ENCODE peak calls at places on chromosome 14, in seven cellular contexts. B is cardiac muscle cell, E is Peyer's patch, A is pancreas, V is IMR-90, P is OCI-LY7, U is prostate gland. X is an unnamed sample. For H3K4me1, the result is how much of the 10 kb centered on the place peaks cover.

GRCh38 chr14:22837750-22838538 is 1.6 kb downstream of the MMP14 start:
- DNase-seq in A (no peak), V (peak), P (no peak), E (no peak), U (peak), B (no peak), X (peak)

GRCh38 chr14:44162197-44162596 is 344.9 kb downstream of the FSCB start:
- DNase-seq in U (no peak), P (peak), V (no peak), B (no peak), A (no peak), E (no peak), X (no peak)

GRCh38 chr14:104894331-104895206 is 29.5 kb downstream of the CEP170B start:
- DNase-seq in A (peak), V (no peak), E (no peak), B (peak), P (no peak), U (no peak), X (peak)

GRCh38 chr14:100893760-100894159 is 9.8 kb downstream of the RTL1 start:
- DNase-seq in E (no peak), P (no peak), B (no peak), V (no peak), U (no peak), A (no peak), X (no peak)

GRCh38 chr14:54674342-54674741 is 107.4 kb downstream of the SAMD4A start:
- DNase-seq in B (no peak), V (no peak), U (no peak), A (no peak), P (no peak), E (no peak), X (no peak)

GRCh38 chr14:71328954-71329353 is 421.7 kb downstream of the PCNX1 start:
- DNase-seq in E (no peak), U (no peak), V (no peak), P (no peak), B (no peak), A (no peak), X (no peak)

GRCh38 chr14:58078068-58078467 is 73.9 kb downstream of the ARMH4 start:
- DNase-seq in U (no peak), V (peak), E (no peak), P (no peak), A (no peak), B (no peak), X (no peak)

GRCh38 chr14:31926123-31926522 is 151.0 kb upstream of the ARHGAP5 start:
- DNase-seq in U (no peak), P (peak), A (no peak), V (peak), E (no peak), B (peak), X (no peak)

GRCh38 chr14:55302770-55303472 is 31.7 kb downstream of the FBXO34 start:
- DNase-seq in B (no peak), P (peak), E (no peak), A (no peak), V (no peak), U (no peak), X (no peak)

GRCh38 chr14:102690509-102691286 is 86.6 kb upstream of the TRAF3 start:
- DNase-seq in V (no peak), E (no peak), P (no peak), A (no peak), U (peak), B (no peak), X (no peak)

GRCh38 chr14:75857199-75857598 is 124.6 kb downstream of the TGFB3 start:
- DNase-seq in E (no peak), A (no peak), V (no peak), P (no peak), B (no peak), U (no peak), X (no peak)

GRCh38 chr14:77311217-77311616 is 9.5 kb downstream of the POMT2 start:
- DNase-seq in B (no peak), A (no peak), V (no peak), P (no peak), E (no peak), U (no peak), X (no peak)

GRCh38 chr14:97757491-97757890 is 960.3 kb downstream of the VRK1 start:
- DNase-seq in E (no peak), U (no peak), A (no peak), B (peak), P (no peak), V (no peak), X (no peak)

GRCh38 chr14:52044791-52045522 is 23.9 kb downstream of the NID2 start:
- DNase-seq in U (no peak), V (peak), A (no peak), B (no peak), E (no peak), P (no peak), X (no peak)

GRCh38 chr14:31829256-31829923 is 247.7 kb upstream of the ARHGAP5 start:
- DNase-seq in V (peak), U (no peak), E (no peak), P (no peak), A (no peak), B (no peak), X (no peak)

GRCh38 chr14:52987514-52987913 is 36.7 kb upstream of the FERMT2 start:
- DNase-seq in U (no peak), B (no peak), P (no peak), E (no peak), A (no peak), V (no peak), X (no peak)

GRCh38 chr14:100712490-100712889 is 14.2 kb upstream of the DLK1 start:
- DNase-seq in B (no peak), E (no peak), A (peak), U (no peak), P (no peak), V (no peak), X (no peak)

GRCh38 chr14:22427771-22428228 is 161.2 kb downstream of the DAD1 start:
- DNase-seq in B (no peak), A (no peak), E (no peak), V (peak), U (peak), P (no peak), X (peak)

GRCh38 chr14:31205681-31206535 is 1.7 kb downstream of the HECTD1 start:
- DNase-seq in E (no peak), A (no peak), P (peak), B (peak), V (peak), U (no peak), X (no peak)

GRCh38 chr14:68688872-68689371 is 103.9 kb downstream of the ZFP36L1 start:
- DNase-seq in V (peak), A (no peak), B (no peak), E (no peak), U (no peak), P (peak), X (no peak)

GRCh38 chr14:68686724-68687123 is 106.1 kb downstream of the ZFP36L1 start:
- DNase-seq in V (no peak), B (no peak), P (peak), U (no peak), A (no peak), E (no peak), X (no peak)

GRCh38 chr14:68689426-68689825 is 103.4 kb downstream of the ZFP36L1 start:
- DNase-seq in B (no peak), A (no peak), E (peak), P (no peak), U (no peak), V (no peak), X (no peak)

GRCh38 chr14:68686212-68686478 is 106.7 kb downstream of the ZFP36L1 start:
- DNase-seq in B (no peak), A (no peak), V (no peak), P (no peak), E (no peak), U (no peak), X (no peak)

GRCh38 chr14:68687746-68688145 is 105.1 kb downstream of the ZFP36L1 start:
- DNase-seq in U (no peak), B (no peak), A (no peak), P (no peak), E (no peak), V (peak), X (no peak)
- H3K4me1 ChIP-seq in U (under half), B (under half), A (under half), P (half or more), E (under half), V (under half), X (under half)

GRCh38 chr14:61365667-61366194 is 44.4 kb downstream of the PRKCH start:
- DNase-seq in A (no peak), P (no peak), U (no peak), B (no peak), V (no peak), E (no peak), X (no peak)
- H3K4me1 ChIP-seq in A (under half), P (under half), U (under half), B (under half), V (under half), E (under half), X (under half)

GRCh38 chr14:61479746-61480502 is 158.5 kb downstream of the PRKCH start:
- DNase-seq in V (peak), A (no peak), E (no peak), B (no peak), U (no peak), P (no peak), X (no peak)
- H3K4me1 ChIP-seq in V (under half), A (under half), E (under half), B (under half), U (under half), P (half or more), X (half or more)

GRCh38 chr14:69097974-69098373 is 54.9 kb downstream of the DCAF5 start:
- DNase-seq in U (no peak), P (no peak), B (no peak), A (no peak), E (no peak), V (no peak), X (no peak)
- H3K4me1 ChIP-seq in U (under half), P (under half), B (under half), A (under half), E (under half), V (under half), X (under half)

DNA sequence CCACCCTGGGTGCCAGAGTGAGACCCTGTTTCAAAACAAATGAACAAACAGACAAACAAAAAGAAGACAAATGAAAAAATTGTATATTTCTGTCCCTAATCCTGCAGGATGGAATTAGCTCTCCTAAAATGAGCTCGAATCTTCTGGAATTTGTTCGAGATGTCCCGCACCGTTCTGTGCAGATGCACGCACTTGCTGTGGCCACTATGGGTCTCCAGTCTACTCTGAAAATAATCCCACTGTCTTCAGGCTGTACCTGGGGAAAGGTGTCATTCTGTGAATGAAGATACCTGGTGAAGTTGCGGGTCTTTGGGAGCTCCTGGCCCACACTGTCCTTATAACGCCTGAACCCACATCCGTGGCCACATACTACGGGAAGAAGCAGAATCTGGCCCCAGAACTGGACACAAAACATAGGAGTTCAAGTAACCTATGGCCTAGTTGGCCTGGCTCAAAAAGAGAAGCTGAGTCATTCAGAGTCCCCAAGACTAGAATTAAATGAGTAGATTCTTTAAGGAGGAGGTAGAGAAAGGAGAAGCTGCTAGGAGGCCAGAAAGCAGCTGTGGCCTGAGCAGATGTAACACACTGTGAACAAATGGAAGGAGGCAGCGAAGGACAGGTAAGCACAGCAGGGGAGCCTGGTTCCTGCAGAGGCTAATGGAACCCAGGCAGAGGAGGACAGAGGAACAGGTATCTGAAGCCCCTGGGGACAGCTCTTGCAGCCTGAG is 108.6 kb downstream of the FOXN3 start:
- DNase-seq in P (peak), B (no peak), U (no peak), E (no peak), A (no peak), V (peak), X (no peak)
- H3K4me1 ChIP-seq in P (half or more), B (under half), U (under half), E (under half), A (under half), V (under half), X (half or more)

GRCh38 chr14:59282366-59282765 is 93.9 kb downstream of the DAAM1 start:
- DNase-seq in P (no peak), E (no peak), A (no peak), U (no peak), B (no peak), V (peak), X (no peak)
- H3K4me1 ChIP-seq in P (under half), E (under half), A (under half), U (under half), B (under half), V (under half), X (half or more)

GRCh38 chr14:92650581-92651105 is 97.8 kb downstream of the LGMN start:
- DNase-seq in U (no peak), E (no peak), A (no peak), P (no peak), V (no peak), B (no peak), X (no peak)
- H3K4me1 ChIP-seq in U (under half), E (under half), A (under half), P (under half), V (under half), B (under half), X (under half)

GRCh38 chr14:94770251-94770749 is 387 bp upstream of the GSC start:
- DNase-seq in U (no peak), B (no peak), P (no peak), V (peak), E (no peak), A (no peak), X (no peak)

GRCh38 chr14:94770815-94771190 is 890 bp upstream of the GSC start:
- DNase-seq in A (no peak), V (no peak), U (no peak), E (no peak), B (no peak), P (no peak), X (no peak)

GRCh38 chr14:94768141-94768520 is 1.8 kb downstream of the GSC start:
- DNase-seq in U (no peak), P (no peak), A (no peak), B (no peak), V (no peak), E (no peak), X (no peak)

GRCh38 chr14:94768521-94769412 is 1.1 kb downstream of the GSC start:
- DNase-seq in V (no peak), B (no peak), A (peak), U (no peak), E (no peak), P (no peak), X (no peak)

GRCh38 chr14:94769413-94770250 is at the start of gene GSC:
- DNase-seq in E (no peak), B (peak), A (peak), U (peak), P (no peak), V (peak), X (peak)
- H3K4me1 ChIP-seq in E (under half), B (under half), A (under half), U (under half), P (under half), V (under half), X (under half)